ENCODE peak calls at places on chromosomes 2 and 18, in seven cellular contexts. One of them, this sample, is unnamed.

GRCh38 chr2:112201706-112202430 is 53.0 kb downstream of the ZC3H8 start:
- DNase-seq in spleen: no peak
- DNase-seq in H1: no peak
- DNase-seq in sigmoid colon: no peak
- DNase-seq in HL-60: no peak
- DNase-seq in stomach: no peak
- DNase-seq in GM12891: no peak
- DNase-seq in this sample: no peak

GRCh38 chr2:197909377-197909776 is 105.0 kb downstream of the PLCL1 start:
- DNase-seq in spleen: no peak
- DNase-seq in H1: no peak
- DNase-seq in sigmoid colon: no peak
- DNase-seq in HL-60: no peak
- DNase-seq in stomach: no peak
- DNase-seq in GM12891: no peak
- DNase-seq in this sample: no peak

GRCh38 chr2:17940105-17940630 is 61.7 kb downstream of the KCNS3 start:
- DNase-seq in spleen: no peak
- DNase-seq in H1: no peak
- DNase-seq in sigmoid colon: no peak
- DNase-seq in HL-60: no peak
- DNase-seq in stomach: no peak
- DNase-seq in GM12891: no peak
- DNase-seq in this sample: no peak

GRCh38 chr2:43163365-43163715 is 63.1 kb downstream of the ZFP36L2 start:
- DNase-seq in spleen: no peak
- DNase-seq in H1: no peak
- DNase-seq in sigmoid colon: no peak
- DNase-seq in HL-60: no peak
- DNase-seq in stomach: no peak
- DNase-seq in GM12891: no peak
- DNase-seq in this sample: no peak

GRCh38 chr2:39772086-39772811 is 6.8 kb downstream of the THUMPD2 start:
- DNase-seq in spleen: no peak
- DNase-seq in H1: no peak
- DNase-seq in sigmoid colon: no peak
- DNase-seq in HL-60: no peak
- DNase-seq in stomach: no peak
- DNase-seq in GM12891: no peak
- DNase-seq in this sample: no peak

GRCh38 chr18:57915241-57915640 is 112.1 kb upstream of the ATP8B1 start:
- DNase-seq in spleen: no peak
- DNase-seq in H1: no peak
- DNase-seq in sigmoid colon: no peak
- DNase-seq in HL-60: no peak
- DNase-seq in stomach: no peak
- DNase-seq in GM12891: no peak
- DNase-seq in this sample: no peak

GRCh38 chr2:175123254-175123653 is 44.7 kb downstream of the ATF2 start:
- DNase-seq in spleen: no peak
- DNase-seq in H1: no peak
- DNase-seq in sigmoid colon: no peak
- DNase-seq in HL-60: no peak
- DNase-seq in stomach: no peak
- DNase-seq in GM12891: no peak
- DNase-seq in this sample: no peak

GRCh38 chr2:26002617-26003310 is 20.5 kb upstream of the KIF3C start:
- DNase-seq in spleen: peak; percentile 81
- DNase-seq in H1: no peak
- DNase-seq in sigmoid colon: no peak
- DNase-seq in HL-60: peak; percentile 83
- DNase-seq in stomach: peak; percentile 44
- DNase-seq in GM12891: no peak
- DNase-seq in this sample: no peak

GRCh38 chr2:27263287-27264252 is 723 bp upstream of the SLC30A3 start:
- DNase-seq in spleen: no peak
- DNase-seq in H1: no peak
- DNase-seq in sigmoid colon: no peak
- DNase-seq in HL-60: no peak
- DNase-seq in stomach: no peak
- DNase-seq in GM12891: no peak
- DNase-seq in this sample: no peak

GRCh38 chr2:171419333-171419732 is 14.5 kb downstream of the METTL8 start:
- DNase-seq in spleen: no peak
- DNase-seq in H1: no peak
- DNase-seq in sigmoid colon: no peak
- DNase-seq in HL-60: no peak
- DNase-seq in stomach: no peak
- DNase-seq in GM12891: no peak
- DNase-seq in this sample: no peak

GRCh38 chr2:119544075-119545031 is at the start of gene CFAP221:
- DNase-seq in spleen: peak; percentile 76
- DNase-seq in H1: no peak
- DNase-seq in sigmoid colon: no peak
- DNase-seq in HL-60: peak; percentile 24
- DNase-seq in stomach: peak; percentile 84
- DNase-seq in GM12891: peak; percentile 38
- DNase-seq in this sample: peak; percentile 89

GRCh38 chr2:31555967-31556706 is 24.6 kb downstream of the SRD5A2 start:
- DNase-seq in spleen: no peak
- DNase-seq in H1: no peak
- DNase-seq in sigmoid colon: no peak
- DNase-seq in HL-60: no peak
- DNase-seq in stomach: no peak
- DNase-seq in GM12891: no peak
- DNase-seq in this sample: no peak

GRCh38 chr2:31563273-31563839 is 17.4 kb downstream of the SRD5A2 start:
- DNase-seq in spleen: no peak
- DNase-seq in H1: no peak
- DNase-seq in sigmoid colon: no peak
- DNase-seq in HL-60: no peak
- DNase-seq in stomach: no peak
- DNase-seq in GM12891: no peak
- DNase-seq in this sample: no peak

GRCh38 chr2:31556921-31557320 is 23.8 kb downstream of the SRD5A2 start:
- DNase-seq in spleen: no peak
- DNase-seq in H1: no peak
- DNase-seq in sigmoid colon: no peak
- DNase-seq in HL-60: no peak
- DNase-seq in stomach: no peak
- DNase-seq in GM12891: no peak
- DNase-seq in this sample: no peak

GRCh38 chr2:31561823-31562222 is 18.9 kb downstream of the SRD5A2 start:
- DNase-seq in spleen: no peak
- DNase-seq in H1: no peak
- DNase-seq in sigmoid colon: no peak
- DNase-seq in HL-60: no peak
- DNase-seq in stomach: no peak
- DNase-seq in GM12891: no peak
- DNase-seq in this sample: no peak

GRCh38 chr2:31558401-31559295 is 22.1 kb downstream of the SRD5A2 start:
- DNase-seq in spleen: no peak
- DNase-seq in H1: no peak
- DNase-seq in sigmoid colon: no peak
- DNase-seq in HL-60: peak; percentile 65
- DNase-seq in stomach: no peak
- DNase-seq in GM12891: no peak
- DNase-seq in this sample: no peak
- TF ChIP-seq POLR2AphosphoS5 in spleen: no peak
- TF ChIP-seq POLR2AphosphoS5 in H1: no peak
- TF ChIP-seq POLR2AphosphoS5 in sigmoid colon: no peak
- TF ChIP-seq POLR2AphosphoS5 in HL-60: no peak
- TF ChIP-seq POLR2AphosphoS5 in stomach: no peak
- TF ChIP-seq POLR2AphosphoS5 in GM12891: no peak
- TF ChIP-seq POLR2AphosphoS5 in this sample: no peak

GRCh38 chr2:44936275-44936674 is 5.2 kb upstream of the SIX3 start:
- DNase-seq in spleen: no peak
- DNase-seq in H1: no peak
- DNase-seq in sigmoid colon: no peak
- DNase-seq in HL-60: no peak
- DNase-seq in stomach: no peak
- DNase-seq in GM12891: no peak
- DNase-seq in this sample: no peak

GRCh38 chr2:44938287-44939073 is 3.0 kb upstream of the SIX3 start:
- DNase-seq in spleen: peak; percentile 74
- DNase-seq in H1: no peak
- DNase-seq in sigmoid colon: no peak
- DNase-seq in HL-60: no peak
- DNase-seq in stomach: no peak
- DNase-seq in GM12891: no peak
- DNase-seq in this sample: no peak

GRCh38 chr2:44936715-44937687 is 4.5 kb upstream of the SIX3 start:
- DNase-seq in spleen: peak; percentile 43
- DNase-seq in H1: no peak
- DNase-seq in sigmoid colon: peak; percentile 3
- DNase-seq in HL-60: no peak
- DNase-seq in stomach: no peak
- DNase-seq in GM12891: no peak
- DNase-seq in this sample: no peak

GRCh38 chr2:44939074-44940052 is 2.1 kb upstream of the SIX3 start:
- DNase-seq in spleen: peak; percentile 64
- DNase-seq in H1: no peak
- DNase-seq in sigmoid colon: no peak
- DNase-seq in HL-60: no peak
- DNase-seq in stomach: no peak
- DNase-seq in GM12891: no peak
- DNase-seq in this sample: no peak

DNA sequence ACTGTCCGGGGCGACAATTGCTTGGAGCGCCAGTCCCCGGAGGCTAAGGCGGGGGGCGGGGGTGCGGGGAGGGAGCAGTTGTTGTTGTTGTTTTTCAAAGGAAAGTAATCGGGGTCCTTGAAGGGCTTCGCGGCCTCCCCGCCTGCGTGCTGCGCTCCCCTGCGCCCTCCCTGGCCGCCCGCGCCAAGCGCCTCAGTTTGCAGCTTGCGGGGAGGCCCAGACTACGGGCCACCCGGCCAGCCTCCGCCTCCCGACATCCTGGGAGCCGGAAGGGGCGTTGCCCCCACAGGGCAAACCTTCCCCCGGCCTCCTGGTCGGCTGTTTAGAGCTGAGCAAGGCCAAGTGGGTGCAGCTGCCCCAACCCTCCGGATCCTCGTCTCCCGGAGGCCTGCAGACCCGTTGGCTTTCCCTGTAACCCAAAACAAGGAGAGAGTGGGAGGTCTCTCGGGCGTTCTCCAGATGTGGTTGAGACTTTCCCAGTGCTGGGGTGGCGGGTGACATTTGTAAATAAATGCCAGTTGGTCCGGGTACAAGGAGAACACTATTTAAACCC is 3.7 kb upstream of the SIX3 start:
- DNase-seq in spleen: peak; percentile 64
- DNase-seq in H1: no peak
- DNase-seq in sigmoid colon: no peak
- DNase-seq in HL-60: no peak
- DNase-seq in stomach: no peak
- DNase-seq in GM12891: no peak
- DNase-seq in this sample: no peak
- TF ChIP-seq POLR2AphosphoS5 in spleen: no peak
- TF ChIP-seq POLR2AphosphoS5 in H1: no peak
- TF ChIP-seq POLR2AphosphoS5 in sigmoid colon: no peak
- TF ChIP-seq POLR2AphosphoS5 in HL-60: no peak
- TF ChIP-seq POLR2AphosphoS5 in stomach: no peak
- TF ChIP-seq POLR2AphosphoS5 in GM12891: no peak
- TF ChIP-seq POLR2AphosphoS5 in this sample: no peak

GRCh38 chr2:219109468-219109867 is 48.7 kb upstream of the IHH start:
- DNase-seq in spleen: no peak
- DNase-seq in H1: peak; percentile 27
- DNase-seq in sigmoid colon: no peak
- DNase-seq in HL-60: peak; percentile 47
- DNase-seq in stomach: peak; percentile 66
- DNase-seq in GM12891: no peak
- DNase-seq in this sample: no peak
- TF ChIP-seq POLR2AphosphoS5 in spleen: no peak
- TF ChIP-seq POLR2AphosphoS5 in H1: no peak
- TF ChIP-seq POLR2AphosphoS5 in sigmoid colon: no peak
- TF ChIP-seq POLR2AphosphoS5 in HL-60: peak; percentile 71
- TF ChIP-seq POLR2AphosphoS5 in stomach: no peak
- TF ChIP-seq POLR2AphosphoS5 in GM12891: no peak
- TF ChIP-seq POLR2AphosphoS5 in this sample: no peak

GRCh38 chr2:81598437-81598836 is 1293.9 kb upstream of the LRRTM1 start:
- DNase-seq in spleen: no peak
- DNase-seq in H1: no peak
- DNase-seq in sigmoid colon: no peak
- DNase-seq in HL-60: no peak
- DNase-seq in stomach: no peak
- DNase-seq in GM12891: no peak
- DNase-seq in this sample: no peak

GRCh38 chr2:81600088-81600487 is 1295.5 kb upstream of the LRRTM1 start:
- DNase-seq in spleen: no peak
- DNase-seq in H1: no peak
- DNase-seq in sigmoid colon: no peak
- DNase-seq in HL-60: no peak
- DNase-seq in stomach: no peak
- DNase-seq in GM12891: no peak
- DNase-seq in this sample: no peak
- TF ChIP-seq POLR2AphosphoS5 in spleen: no peak
- TF ChIP-seq POLR2AphosphoS5 in H1: no peak
- TF ChIP-seq POLR2AphosphoS5 in sigmoid colon: no peak
- TF ChIP-seq POLR2AphosphoS5 in HL-60: no peak
- TF ChIP-seq POLR2AphosphoS5 in stomach: no peak
- TF ChIP-seq POLR2AphosphoS5 in GM12891: no peak
- TF ChIP-seq POLR2AphosphoS5 in this sample: no peak

GRCh38 chr2:97656129-97656755 is 7.6 kb downstream of the ACTR1B start:
- DNase-seq in spleen: no peak
- DNase-seq in H1: no peak
- DNase-seq in sigmoid colon: no peak
- DNase-seq in HL-60: no peak
- DNase-seq in stomach: no peak
- DNase-seq in GM12891: no peak
- DNase-seq in this sample: no peak

GRCh38 chr2:97656905-97657587 is 6.8 kb downstream of the ACTR1B start:
- DNase-seq in spleen: no peak
- DNase-seq in H1: no peak
- DNase-seq in sigmoid colon: no peak
- DNase-seq in HL-60: no peak
- DNase-seq in stomach: no peak
- DNase-seq in GM12891: no peak
- DNase-seq in this sample: no peak

GRCh38 chr2:97658691-97659157 is 5.1 kb downstream of the ACTR1B start:
- DNase-seq in spleen: no peak
- DNase-seq in H1: no peak
- DNase-seq in sigmoid colon: no peak
- DNase-seq in HL-60: no peak
- DNase-seq in stomach: no peak
- DNase-seq in GM12891: no peak
- DNase-seq in this sample: no peak

GRCh38 chr2:97659256-97660043 is 4.4 kb downstream of the ACTR1B start:
- DNase-seq in spleen: no peak
- DNase-seq in H1: no peak
- DNase-seq in sigmoid colon: no peak
- DNase-seq in HL-60: no peak
- DNase-seq in stomach: no peak
- DNase-seq in GM12891: no peak
- DNase-seq in this sample: no peak

GRCh38 chr2:97657986-97658690 is 5.7 kb downstream of the ACTR1B start:
- DNase-seq in spleen: no peak
- DNase-seq in H1: no peak
- DNase-seq in sigmoid colon: no peak
- DNase-seq in HL-60: no peak
- DNase-seq in stomach: no peak
- DNase-seq in GM12891: no peak
- DNase-seq in this sample: no peak
- TF ChIP-seq POLR2AphosphoS5 in spleen: peak; percentile 27
- TF ChIP-seq POLR2AphosphoS5 in H1: no peak
- TF ChIP-seq POLR2AphosphoS5 in sigmoid colon: no peak
- TF ChIP-seq POLR2AphosphoS5 in HL-60: peak; percentile 44
- TF ChIP-seq POLR2AphosphoS5 in stomach: no peak
- TF ChIP-seq POLR2AphosphoS5 in GM12891: no peak
- TF ChIP-seq POLR2AphosphoS5 in this sample: no peak